ENCODE peak calls at places on chromosomes 3 and 15, in eight cellular contexts. N is lower lobe of right lung, L is Karpas-422, J is K562, G is spleen, C is HCT116, K is cardiac muscle cell, O is Caco-2. Q is an unnamed sample. For H3K4me1 and H3K27me3, the result is how much of the 10 kb centered on the place peaks cover.

GRCh38 chr3:52246264-52246620 is 683 bp downstream of the PPM1M start:
- DNase-seq in N (no peak), L (peak), J (no peak), G (no peak), C (no peak), K (no peak), O (no peak), Q (no peak)

GRCh38 chr3:31668258-31668657 is 135.5 kb downstream of the STT3B start:
- DNase-seq in N (no peak), L (no peak), J (no peak), G (no peak), C (no peak), K (no peak), O (no peak), Q (no peak)

GRCh38 chr3:126422121-126422520 is 27.4 kb downstream of the CFAP100 start:
- DNase-seq in N (no peak), L (no peak), J (no peak), G (peak), C (no peak), K (no peak), O (no peak), Q (no peak)

GRCh38 chr15:94028121-94028520 is 203.2 kb upstream of the MCTP2 start:
- DNase-seq in N (no peak), L (no peak), J (no peak), G (no peak), C (no peak), K (no peak), O (no peak), Q (no peak)

GRCh38 chr3:103991461-103992115 is 1375.1 kb upstream of the ALCAM start:
- DNase-seq in N (no peak), L (peak), J (peak), G (no peak), C (peak), K (no peak), O (no peak), Q (peak)

GRCh38 chr3:196075013-196075412 is 6.9 kb downstream of the TFRC start:
- DNase-seq in N (no peak), L (no peak), J (no peak), G (no peak), C (no peak), K (no peak), O (no peak), Q (no peak)

GRCh38 chr3:124993462-124993861 is 58.9 kb upstream of the MUC13 start:
- DNase-seq in N (no peak), L (no peak), J (no peak), G (no peak), C (no peak), K (peak), O (no peak), Q (no peak)

GRCh38 chr3:71753716-71754609 is at the start of gene GPR27:
- DNase-seq in N (peak), L (no peak), J (no peak), G (peak), C (no peak), K (peak), O (no peak), Q (peak)

GRCh38 chr3:138361193-138361525 is 12.8 kb downstream of the MRAS start:
- DNase-seq in N (no peak), L (no peak), J (no peak), G (no peak), C (no peak), K (no peak), O (no peak), Q (no peak)

GRCh38 chr3:17795280-17795679 is 52.8 kb upstream of the TBC1D5 start:
- DNase-seq in N (no peak), L (no peak), J (no peak), G (no peak), C (no peak), K (no peak), O (no peak), Q (no peak)

GRCh38 chr15:67240235-67241131 is 14.0 kb downstream of the AAGAB start:
- DNase-seq in N (no peak), L (peak), J (no peak), G (no peak), C (peak), K (no peak), O (no peak), Q (peak)

GRCh38 chr3:131543714-131544113 is 40.9 kb upstream of the MRPL3 start:
- DNase-seq in N (no peak), L (no peak), J (no peak), G (peak), C (peak), K (peak), O (no peak), Q (no peak)

GRCh38 chr3:56926513-56927282 is 124.9 kb upstream of the ARHGEF3 start:
- DNase-seq in N (no peak), L (no peak), J (no peak), G (no peak), C (no peak), K (peak), O (no peak), Q (no peak)

GRCh38 chr3:155495387-155495786 is 201.9 kb upstream of the STRIT1 start:
- DNase-seq in N (no peak), L (no peak), J (no peak), G (no peak), C (no peak), K (no peak), O (no peak), Q (no peak)

GRCh38 chr15:90611157-90611556 is 81.4 kb downstream of the CRTC3 start:
- DNase-seq in N (no peak), L (no peak), J (no peak), G (no peak), C (no peak), K (no peak), O (no peak), Q (no peak)

GRCh38 chr3:11328196-11328945 is 56.2 kb downstream of the ATG7 start:
- DNase-seq in N (no peak), L (no peak), J (no peak), G (no peak), C (no peak), K (no peak), O (no peak), Q (no peak)

GRCh38 chr15:58748787-58749531 is 548 bp downstream of the ADAM10 start:
- DNase-seq in N (peak), L (peak), J (peak), G (peak), C (no peak), K (peak), O (peak), Q (peak)

GRCh38 chr15:58749532-58750337 is at the start of gene ADAM10:
- DNase-seq in N (peak), L (peak), J (peak), G (peak), C (peak), K (peak), O (peak), Q (peak)

GRCh38 chr15:58746174-58746573 is 3.3 kb downstream of the ADAM10 start:
- DNase-seq in N (no peak), L (no peak), J (no peak), G (no peak), C (no peak), K (no peak), O (no peak), Q (no peak)

GRCh38 chr15:58752716-58753115 is 3.2 kb upstream of the ADAM10 start:
- DNase-seq in N (no peak), L (no peak), J (no peak), G (no peak), C (no peak), K (no peak), O (no peak), Q (no peak)

DNA sequence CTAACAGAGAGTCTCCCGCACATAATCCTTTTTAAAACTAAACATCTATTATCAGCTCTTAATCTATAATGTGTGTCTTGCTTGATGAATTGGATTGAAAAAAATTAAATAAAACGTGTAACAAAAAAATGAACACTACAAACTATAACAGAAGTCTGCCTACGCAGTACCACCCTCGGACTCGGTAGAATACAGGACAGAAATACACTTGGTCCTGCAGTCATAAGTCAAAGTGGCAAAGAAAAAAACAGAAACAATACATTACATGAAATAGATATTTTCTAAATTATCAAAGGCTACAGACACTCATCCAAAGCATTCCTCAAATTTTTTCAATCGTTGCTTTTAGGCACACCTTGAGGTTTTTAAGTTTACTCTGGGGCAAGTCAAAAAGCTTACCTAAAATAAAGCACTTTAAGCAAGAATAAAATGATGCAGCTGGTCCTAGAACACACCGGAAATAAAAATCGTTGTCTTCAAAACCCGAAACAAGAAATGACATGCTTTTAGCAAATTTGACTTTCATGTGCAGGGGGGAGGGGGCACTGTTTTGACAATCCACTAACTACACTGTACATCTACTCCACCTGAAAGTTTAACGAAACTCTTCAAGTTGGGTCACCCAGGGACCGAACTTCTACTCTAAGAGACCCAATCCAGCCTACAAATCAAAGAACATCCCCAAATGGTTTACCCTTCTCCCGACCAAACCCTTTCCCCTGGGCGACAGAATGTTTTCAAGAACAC is 1.3 kb downstream of the ADAM10 start:
- DNase-seq in N (no peak), L (peak), J (no peak), G (no peak), C (no peak), K (no peak), O (no peak), Q (no peak)
- H3K4me3 ChIP-seq in N (peak), L (peak), J (peak), G (peak), C (peak), K (peak), O (peak), Q (peak)

DNA sequence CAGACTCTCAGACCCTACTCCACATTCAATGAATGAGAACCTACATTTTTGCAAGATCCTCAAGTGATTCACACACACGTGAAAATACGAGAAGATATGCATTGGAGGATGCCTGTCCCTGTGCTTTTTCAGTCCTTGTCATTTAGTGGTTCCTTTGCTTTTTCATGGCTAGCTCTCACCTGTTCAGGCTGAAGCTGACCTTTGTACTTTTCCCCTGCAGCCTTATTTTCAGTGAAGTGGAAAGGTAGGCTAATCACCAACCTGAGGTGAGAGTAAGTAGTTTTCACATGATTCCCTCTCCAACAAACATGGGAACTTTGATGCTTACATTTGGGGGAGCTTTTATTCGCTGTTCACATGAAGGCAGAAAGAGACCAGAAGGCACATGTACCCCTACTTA is 8.3 kb downstream of the ITPR1 start:
- DNase-seq in N (no peak), L (no peak), J (no peak), G (no peak), C (no peak), K (no peak), O (no peak), Q (no peak)
- H3K4me1 ChIP-seq in N (under half), L (under half), J (under half), G (under half), C (under half), K (under half), O (under half), Q (under half)

DNA sequence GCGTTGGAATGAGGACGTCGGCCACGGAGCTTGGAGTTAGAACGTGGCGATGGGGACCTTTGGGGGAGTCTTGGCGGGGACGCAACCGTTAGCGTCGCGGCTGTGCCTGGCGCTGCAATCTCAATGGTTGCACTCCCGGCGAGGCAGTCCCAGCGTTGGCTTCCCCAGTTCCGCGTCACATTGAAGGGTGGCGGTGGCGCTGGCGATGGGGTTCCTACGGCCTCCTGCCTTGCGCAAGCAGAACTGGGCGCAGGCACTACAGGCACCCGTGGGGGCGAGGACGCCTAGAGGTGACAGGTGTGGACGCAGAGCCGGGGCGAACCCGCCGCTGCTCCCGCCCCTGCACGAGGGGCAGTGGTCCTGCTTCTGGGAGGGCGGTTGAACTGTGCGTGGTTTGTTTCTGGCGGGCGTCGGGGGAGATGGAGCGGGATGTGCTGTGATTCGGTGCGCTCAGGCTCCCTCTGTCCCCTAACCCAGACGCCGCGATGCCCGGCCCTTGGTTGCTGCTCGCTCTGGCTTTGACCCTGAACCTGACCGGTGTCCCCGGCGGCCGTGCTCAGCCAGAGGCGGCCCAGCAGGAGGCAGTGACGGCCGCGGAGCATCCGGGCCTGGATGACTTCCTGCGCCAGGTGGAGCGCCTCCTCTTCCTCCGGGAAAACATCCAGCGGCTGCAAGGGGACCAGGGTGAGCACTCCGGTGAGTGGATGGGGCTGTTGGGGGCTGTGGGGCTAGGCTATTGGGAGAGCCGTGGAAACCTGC is 991 bp downstream of the TRH start:
- DNase-seq in N (peak), L (no peak), J (no peak), G (peak), C (no peak), K (no peak), O (no peak), Q (no peak)
- H3K27me3 ChIP-seq in N (under half), L (under half), J (half or more), G (under half), C (under half), K (half or more), O (under half), Q (under half)

GRCh38 chr3:78186404-78186803 is 1146.5 kb downstream of the ROBO2 start:
- DNase-seq in N (no peak), L (no peak), J (no peak), G (no peak), C (no peak), K (no peak), O (no peak), Q (no peak)
- H3K4me3 ChIP-seq in N (no peak), L (no peak), J (no peak), G (no peak), C (no peak), K (no peak), O (no peak), Q (no peak)

GRCh38 chr3:45689787-45690145 is 570 bp downstream of the SACM1L start:
- DNase-seq in N (no peak), L (no peak), J (no peak), G (no peak), C (no peak), K (no peak), O (no peak), Q (no peak)
- H3K4me1 ChIP-seq in N (under half), L (under half), J (under half), G (half or more), C (under half), K (under half), O (under half), Q (under half)

DNA sequence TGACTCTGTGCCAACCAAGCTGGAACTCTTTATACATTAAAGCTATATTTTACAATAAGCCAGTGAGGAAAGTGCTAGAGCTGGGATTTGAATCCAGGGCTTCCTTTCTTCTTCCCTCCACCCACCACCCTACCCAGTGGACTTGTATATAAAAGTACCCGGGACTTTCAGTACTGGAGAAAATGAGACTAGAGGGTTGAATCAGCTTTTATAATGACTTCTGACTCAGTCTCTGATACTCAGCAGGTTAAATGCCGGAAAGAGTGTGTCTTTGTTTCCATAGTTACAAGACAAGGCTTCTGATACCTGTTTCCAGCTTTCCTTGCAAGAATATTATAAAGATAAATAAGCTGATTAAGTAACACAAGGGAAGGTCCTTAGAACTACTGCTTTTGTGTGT is 80.9 kb downstream of the FRMD4B start:
- DNase-seq in N (no peak), L (no peak), J (no peak), G (no peak), C (no peak), K (no peak), O (no peak), Q (no peak)
- H3K27me3 ChIP-seq in N (under half), L (under half), J (under half), G (under half), C (under half), K (under half), O (under half), Q (under half)

GRCh38 chr15:38068600-38068999 is 134.2 kb downstream of the TMCO5A start:
- DNase-seq in N (no peak), L (no peak), J (no peak), G (no peak), C (no peak), K (no peak), O (no peak), Q (no peak)

GRCh38 chr15:38066612-38067011 is 132.2 kb downstream of the TMCO5A start:
- DNase-seq in N (no peak), L (no peak), J (no peak), G (no peak), C (no peak), K (peak), O (no peak), Q (no peak)

GRCh38 chr15:38069506-38069905 is 135.1 kb downstream of the TMCO5A start:
- DNase-seq in N (peak), L (no peak), J (no peak), G (no peak), C (no peak), K (peak), O (peak), Q (peak)

GRCh38 chr15:38070778-38071177 is 136.3 kb downstream of the TMCO5A start:
- DNase-seq in N (no peak), L (no peak), J (no peak), G (no peak), C (no peak), K (no peak), O (no peak), Q (no peak)

GRCh38 chr15:38069001-38069400 is 134.6 kb downstream of the TMCO5A start:
- DNase-seq in N (no peak), L (peak), J (no peak), G (no peak), C (no peak), K (peak), O (no peak), Q (peak)
- H3K4me3 ChIP-seq in N (peak), L (peak), J (no peak), G (no peak), C (no peak), K (no peak), O (no peak), Q (no peak)

Q was measured in HAP-1.